ENCODE peak calls at places on chromosomes 7 and 10, in seven cellular contexts. P is mucosa of gallbladder; F is activated T-cell treated with anti-CD3 and anti-CD28 coated beads for 48 hours; W is activated CD8-positive, alpha-beta memory T cell treated with anti-CD3 and anti-CD28 coated beads for 1 hour; R is GM23248; N is substantia nigra; V is SHP77 treated with DMSO at 0.1 percent for 48 hours. M is an unnamed sample.

GRCh38 chr10:4892681-4893080 is 66.7 kb downstream of the AKR1E2 start:
- DNase-seq in W (no peak), P (no peak), V (no peak), F (no peak), N (no peak), R (no peak), M (no peak)

GRCh38 chr7:573496-574295 is 54.0 kb upstream of the PDGFA start:
- DNase-seq in V (no peak), R (no peak), P (no peak), N (no peak), F (no peak), W (no peak), M (no peak)

GRCh38 chr7:55387062-55387965 is 22.2 kb downstream of the LANCL2 start:
- DNase-seq in V (no peak), N (no peak), P (no peak), W (no peak), R (no peak), F (no peak), M (no peak)

GRCh38 chr10:72852428-72852827 is 41.1 kb upstream of the OIT3 start:
- DNase-seq in V (no peak), F (no peak), N (no peak), P (no peak), W (no peak), R (no peak), M (no peak)

GRCh38 chr7:82755705-82756551 is 312.4 kb upstream of the CACNA2D1 start:
- DNase-seq in P (no peak), W (no peak), F (no peak), V (no peak), N (no peak), R (peak), M (no peak)

GRCh38 chr7:115221484-115221883 is 299.6 kb downstream of the MDFIC start:
- DNase-seq in N (no peak), R (peak), F (no peak), P (no peak), W (no peak), V (no peak), M (no peak)

GRCh38 chr7:30914611-30915601 is 3.3 kb downstream of the AQP1 start:
- DNase-seq in N (no peak), V (no peak), P (no peak), R (peak), F (no peak), W (no peak), M (no peak)

GRCh38 chr7:19146699-19147098 is 1.5 kb upstream of the FERD3L start:
- DNase-seq in P (no peak), F (no peak), R (peak), W (no peak), V (no peak), N (no peak), M (no peak)

GRCh38 chr10:84293574-84294016 is 34.8 kb upstream of the CCSER2 start:
- DNase-seq in W (no peak), N (no peak), R (no peak), V (no peak), P (no peak), F (peak), M (no peak)

GRCh38 chr7:121083138-121083789 is 94.8 kb downstream of the CPED1 start:
- DNase-seq in W (no peak), N (no peak), P (no peak), R (peak), F (no peak), V (no peak), M (no peak)

GRCh38 chr7:48161407-48162125 is 9.7 kb upstream of the ABCA13 start:
- DNase-seq in R (no peak), P (no peak), N (no peak), W (no peak), V (no peak), F (no peak), M (no peak)

GRCh38 chr10:5594271-5595036 is 69.7 kb downstream of the CALML3 start:
- DNase-seq in W (no peak), R (peak), F (no peak), P (no peak), N (no peak), V (no peak), M (no peak)

GRCh38 chr7:41051525-41051924 is 651.4 kb downstream of the INHBA start:
- DNase-seq in V (no peak), W (no peak), F (no peak), P (no peak), R (no peak), N (no peak), M (no peak)

GRCh38 chr10:70441161-70441876 is at the start of gene NODAL:
- DNase-seq in F (no peak), W (no peak), R (no peak), V (no peak), P (no peak), N (no peak), M (no peak)

GRCh38 chr10:101444499-101444898 is 90.5 kb downstream of the BTRC start:
- DNase-seq in F (no peak), N (no peak), P (no peak), V (no peak), R (no peak), W (no peak), M (no peak)

GRCh38 chr10:132665946-132666732 is 119.8 kb downstream of the NKX6-2 start:
- DNase-seq in V (no peak), W (no peak), R (peak), F (peak), P (no peak), N (no peak), M (no peak)

GRCh38 chr10:58996866-58997265 is 179.6 kb upstream of the PHYHIPL start:
- DNase-seq in N (no peak), F (no peak), P (no peak), V (no peak), R (no peak), W (no peak), M (no peak)

GRCh38 chr10:44963772-44964633 is 4.4 kb downstream of the RASSF4 start:
- DNase-seq in W (no peak), P (peak), N (peak), F (no peak), R (no peak), V (no peak), M (no peak)

GRCh38 chr10:22712959-22713852 is 1.2 kb downstream of the PIP4K2A start:
- DNase-seq in W (no peak), V (no peak), R (peak), F (peak), N (no peak), P (no peak), M (no peak)

GRCh38 chr10:96089116-96089515 is 41.0 kb upstream of the ZNF518A start:
- DNase-seq in W (no peak), F (no peak), P (no peak), V (no peak), R (no peak), N (no peak), M (no peak)

GRCh38 chr7:23467731-23468720 is 2.3 kb downstream of the IGF2BP3 start:
- DNase-seq in V (peak), F (no peak), W (no peak), R (peak), P (no peak), N (no peak), M (no peak)

GRCh38 chr10:62133618-62134017 is 135.0 kb downstream of the RTKN2 start:
- DNase-seq in V (no peak), N (no peak), R (no peak), F (no peak), P (no peak), W (no peak), M (no peak)

GRCh38 chr10:132708441-132708840 is 77.5 kb downstream of the NKX6-2 start:
- DNase-seq in R (no peak), F (no peak), N (peak), V (no peak), W (no peak), P (no peak), M (no peak)

GRCh38 chr10:123766761-123767160 is 100.6 kb downstream of the GPR26 start:
- DNase-seq in R (peak), P (no peak), V (no peak), N (no peak), W (no peak), F (no peak), M (no peak)